ENCODE peak calls at places on chromosomes 12 and 14, in nine cellular contexts. D is MCF 10A, M is GM23338, Y is COR-L47, N is astrocyte of the cerebellum, Z is amniotic epithelial cell, A is SHP77 treated with DMSO at 0.1 percent for 48 hours, S is ACHN, X is A549. J is an unnamed sample.

GRCh38 chr14:101500061-101500460 is 61.2 kb upstream of the DIO3 start:
- DNase-seq in D (no peak), M (no peak), Y (no peak), N (no peak), Z (no peak), A (no peak), S (no peak), X (no peak), J (no peak)

GRCh38 chr14:36451346-36452065 is 68.5 kb downstream of the NKX2-1 start:
- DNase-seq in D (no peak), M (no peak), Y (no peak), N (no peak), Z (no peak), A (no peak), S (no peak), X (no peak), J (no peak)

GRCh38 chr12:32051511-32052299 is 54.9 kb upstream of the BICD1 start:
- DNase-seq in D (peak; percentile 92), M (no peak), Y (no peak), N (peak; percentile 32), Z (peak; percentile 91), A (no peak), S (peak; percentile 19), X (peak; percentile 62), J (peak; percentile 92)

GRCh38 chr14:49852351-49853157 is at the start of gene NEMF:
- DNase-seq in D (peak; percentile 92), M (peak; percentile 97), Y (peak; percentile 85), N (peak; percentile 81), Z (peak; percentile 82), A (peak; percentile 86), S (peak; percentile 88), X (peak; percentile 89), J (peak; percentile 93)

GRCh38 chr12:101925352-101925751 is 48.0 kb downstream of the DRAM1 start:
- DNase-seq in D (peak; percentile 89), M (no peak), Y (no peak), N (peak; percentile 72), Z (peak; percentile 100), A (no peak), S (peak; percentile 11), X (peak; percentile 18), J (peak; percentile 99)

GRCh38 chr12:121520586-121521086 is 60.2 kb downstream of the KDM2B start:
- DNase-seq in D (no peak), M (no peak), Y (no peak), N (no peak), Z (no peak), A (no peak), S (no peak), X (no peak), J (no peak)

GRCh38 chr12:95949801-95950206 is 6.7 kb downstream of the AMDHD1 start:
- DNase-seq in D (no peak), M (no peak), Y (no peak), N (no peak), Z (no peak), A (no peak), S (no peak), X (no peak), J (no peak)

GRCh38 chr12:105256921-105257320 is 20.9 kb upstream of the APPL2 start:
- DNase-seq in D (no peak), M (no peak), Y (no peak), N (peak; percentile 28), Z (peak; percentile 75), A (no peak), S (peak; percentile 46), X (no peak), J (peak; percentile 82)

GRCh38 chr12:96814200-96814599 is 92.9 kb upstream of the NEDD1 start:
- DNase-seq in D (no peak), M (no peak), Y (no peak), N (no peak), Z (peak; percentile 27), A (no peak), S (no peak), X (no peak), J (no peak)

GRCh38 chr14:91349481-91350074 is 68.0 kb downstream of the CCDC88C start:
- DNase-seq in D (no peak), M (no peak), Y (no peak), N (no peak), Z (no peak), A (no peak), S (no peak), X (no peak), J (no peak)

GRCh38 chr12:49750027-49750977 is 8.9 kb downstream of the TMBIM6 start:
- DNase-seq in D (peak; percentile 92), M (peak; percentile 49), Y (no peak), N (no peak), Z (peak; percentile 93), A (no peak), S (peak; percentile 55), X (no peak), J (peak; percentile 85)

GRCh38 chr14:75648066-75648838 is 12.4 kb downstream of the ERG28 start:
- DNase-seq in D (peak; percentile 94), M (no peak), Y (no peak), N (peak; percentile 92), Z (peak; percentile 97), A (peak; percentile 81), S (peak; percentile 93), X (peak; percentile 64), J (peak; percentile 93)

GRCh38 chr12:81757731-81758325 is 1.3 kb downstream of the PPFIA2 start:
- DNase-seq in D (no peak), M (no peak), Y (no peak), N (no peak), Z (no peak), A (no peak), S (no peak), X (no peak), J (no peak)

GRCh38 chr14:85688024-85688423 is 158.1 kb downstream of the FLRT2 start:
- DNase-seq in D (peak; percentile 49), M (no peak), Y (no peak), N (no peak), Z (peak; percentile 91), A (no peak), S (no peak), X (no peak), J (peak; percentile 42)

GRCh38 chr12:92615703-92616102 is 87.1 kb upstream of the PLEKHG7 start:
- DNase-seq in D (peak; percentile 70), M (no peak), Y (peak; percentile 12), N (no peak), Z (no peak), A (no peak), S (no peak), X (no peak), J (no peak)

GRCh38 chr12:67039995-67040860 is 228.9 kb upstream of the CAND1 start:
- DNase-seq in D (no peak), M (no peak), Y (no peak), N (no peak), Z (no peak), A (no peak), S (no peak), X (no peak), J (no peak)

GRCh38 chr14:62158779-62159178 is 396.6 kb downstream of the SNAPC1 start:
- DNase-seq in D (no peak), M (no peak), Y (no peak), N (no peak), Z (peak; percentile 57), A (no peak), S (no peak), X (no peak), J (no peak)

GRCh38 chr12:59929091-59929490 is 333.3 kb downstream of the SLC16A7 start:
- DNase-seq in D (peak; percentile 92), M (no peak), Y (no peak), N (no peak), Z (peak; percentile 82), A (no peak), S (peak; percentile 56), X (no peak), J (peak; percentile 14)

GRCh38 chr12:20368653-20369163 is 371 bp downstream of the PDE3A start:
- DNase-seq in D (no peak), M (peak; percentile 69), Y (no peak), N (no peak), Z (peak; percentile 52), A (no peak), S (peak; percentile 31), X (peak; percentile 15), J (peak; percentile 76)

GRCh38 chr14:103576371-103577024 is 13.7 kb downstream of the COA8 start:
- DNase-seq in D (peak; percentile 91), M (peak; percentile 53), Y (peak; percentile 32), N (peak; percentile 45), Z (peak; percentile 93), A (peak; percentile 13), S (peak; percentile 81), X (peak; percentile 81), J (peak; percentile 89)

GRCh38 chr12:31756977-31757420 is 28.2 kb upstream of the AMN1 start:
- DNase-seq in D (peak; percentile 44), M (no peak), Y (no peak), N (no peak), Z (peak; percentile 74), A (no peak), S (peak; percentile 71), X (no peak), J (peak; percentile 70)

GRCh38 chr14:96164861-96165490 is 39.7 kb upstream of the BDKRB2 start:
- DNase-seq in D (no peak), M (no peak), Y (no peak), N (no peak), Z (peak; percentile 75), A (no peak), S (no peak), X (no peak), J (peak; percentile 72)

GRCh38 chr14:103362780-103363179 is 22.4 kb upstream of the MARK3 start:
- DNase-seq in D (peak; percentile 47), M (no peak), Y (no peak), N (no peak), Z (no peak), A (no peak), S (peak; percentile 57), X (no peak), J (no peak)

J was measured in mesenchymal stem cell.